ENCODE peak calls at places on chromosomes 7 and 10, in ten cellular contexts. One of them, this sample, is unnamed. For H3K4me1, the result is how much of the 10 kb centered on the place peaks cover.

GRCh38 chr7:74372060-74372408 is 81.7 kb upstream of the GTF2IRD1 start:
- DNase-seq in breast epithelium: no peak
- DNase-seq in hepatocyte: no peak
- DNase-seq in right atrium auricular region: no peak
- DNase-seq in mammary epithelial cell: no peak
- DNase-seq in lower lobe of right lung: no peak
- DNase-seq in spleen: no peak
- DNase-seq in neural progenitor cell: no peak
- DNase-seq in HCT116: no peak
- DNase-seq in psoas muscle: no peak
- DNase-seq in this sample: no peak

GRCh38 chr10:98388086-98388655 is 26.8 kb downstream of the PYROXD2 start:
- DNase-seq in breast epithelium: no peak
- DNase-seq in hepatocyte: no peak
- DNase-seq in right atrium auricular region: no peak
- DNase-seq in mammary epithelial cell: no peak
- DNase-seq in lower lobe of right lung: no peak
- DNase-seq in spleen: no peak
- DNase-seq in neural progenitor cell: peak
- DNase-seq in HCT116: no peak
- DNase-seq in psoas muscle: no peak
- DNase-seq in this sample: no peak

GRCh38 chr7:151257990-151258389 is 9.5 kb upstream of the SMARCD3 start:
- DNase-seq in breast epithelium: no peak
- DNase-seq in hepatocyte: no peak
- DNase-seq in right atrium auricular region: no peak
- DNase-seq in mammary epithelial cell: no peak
- DNase-seq in lower lobe of right lung: no peak
- DNase-seq in spleen: no peak
- DNase-seq in neural progenitor cell: no peak
- DNase-seq in HCT116: no peak
- DNase-seq in psoas muscle: no peak
- DNase-seq in this sample: no peak

GRCh38 chr10:48778193-48778857 is 93.7 kb downstream of the WDFY4 start:
- DNase-seq in breast epithelium: no peak
- DNase-seq in hepatocyte: no peak
- DNase-seq in right atrium auricular region: peak
- DNase-seq in mammary epithelial cell: no peak
- DNase-seq in lower lobe of right lung: no peak
- DNase-seq in spleen: no peak
- DNase-seq in neural progenitor cell: no peak
- DNase-seq in HCT116: no peak
- DNase-seq in psoas muscle: no peak
- DNase-seq in this sample: no peak

GRCh38 chr7:99112097-99112496 is 31.8 kb downstream of the SMURF1 start:
- DNase-seq in breast epithelium: no peak
- DNase-seq in hepatocyte: no peak
- DNase-seq in right atrium auricular region: no peak
- DNase-seq in mammary epithelial cell: no peak
- DNase-seq in lower lobe of right lung: no peak
- DNase-seq in spleen: no peak
- DNase-seq in neural progenitor cell: no peak
- DNase-seq in HCT116: no peak
- DNase-seq in psoas muscle: no peak
- DNase-seq in this sample: no peak

GRCh38 chr10:74983383-74983782 is 128.1 kb upstream of the SAMD8 start:
- DNase-seq in breast epithelium: no peak
- DNase-seq in hepatocyte: no peak
- DNase-seq in right atrium auricular region: no peak
- DNase-seq in mammary epithelial cell: no peak
- DNase-seq in lower lobe of right lung: no peak
- DNase-seq in spleen: no peak
- DNase-seq in neural progenitor cell: no peak
- DNase-seq in HCT116: no peak
- DNase-seq in psoas muscle: no peak
- DNase-seq in this sample: no peak

GRCh38 chr7:127850195-127850594 is 181.0 kb downstream of the LRRC4 start:
- DNase-seq in breast epithelium: no peak
- DNase-seq in hepatocyte: no peak
- DNase-seq in right atrium auricular region: no peak
- DNase-seq in mammary epithelial cell: no peak
- DNase-seq in lower lobe of right lung: no peak
- DNase-seq in spleen: no peak
- DNase-seq in neural progenitor cell: no peak
- DNase-seq in HCT116: no peak
- DNase-seq in psoas muscle: no peak
- DNase-seq in this sample: no peak

GRCh38 chr10:7405637-7406036 is 5.2 kb downstream of the SFMBT2 start:
- DNase-seq in breast epithelium: no peak
- DNase-seq in hepatocyte: no peak
- DNase-seq in right atrium auricular region: no peak
- DNase-seq in mammary epithelial cell: no peak
- DNase-seq in lower lobe of right lung: no peak
- DNase-seq in spleen: no peak
- DNase-seq in neural progenitor cell: no peak
- DNase-seq in HCT116: no peak
- DNase-seq in psoas muscle: no peak
- DNase-seq in this sample: no peak

GRCh38 chr10:47403401-47404318 is 19.6 kb upstream of the ZNF488 start:
- DNase-seq in breast epithelium: no peak
- DNase-seq in hepatocyte: no peak
- DNase-seq in right atrium auricular region: peak
- DNase-seq in mammary epithelial cell: no peak
- DNase-seq in lower lobe of right lung: no peak
- DNase-seq in spleen: peak
- DNase-seq in neural progenitor cell: no peak
- DNase-seq in HCT116: no peak
- DNase-seq in psoas muscle: no peak
- DNase-seq in this sample: no peak
- TF ChIP-seq CTCF in breast epithelium: no peak
- TF ChIP-seq CTCF in hepatocyte: no peak
- TF ChIP-seq CTCF in right atrium auricular region: no peak
- TF ChIP-seq CTCF in mammary epithelial cell: no peak
- TF ChIP-seq CTCF in lower lobe of right lung: no peak
- TF ChIP-seq CTCF in spleen: no peak
- TF ChIP-seq CTCF in neural progenitor cell: no peak
- TF ChIP-seq CTCF in HCT116: peak
- TF ChIP-seq CTCF in psoas muscle: no peak
- TF ChIP-seq CTCF in this sample: peak

GRCh38 chr7:76225951-76226350 is 24.3 kb downstream of the SRRM3 start:
- DNase-seq in breast epithelium: no peak
- DNase-seq in hepatocyte: no peak
- DNase-seq in right atrium auricular region: no peak
- DNase-seq in mammary epithelial cell: no peak
- DNase-seq in lower lobe of right lung: no peak
- DNase-seq in spleen: no peak
- DNase-seq in neural progenitor cell: no peak
- DNase-seq in HCT116: no peak
- DNase-seq in psoas muscle: no peak
- DNase-seq in this sample: no peak
- H3K4me1 ChIP-seq in breast epithelium: under half
- H3K4me1 ChIP-seq in hepatocyte: under half
- H3K4me1 ChIP-seq in right atrium auricular region: under half
- H3K4me1 ChIP-seq in mammary epithelial cell: under half
- H3K4me1 ChIP-seq in lower lobe of right lung: under half
- H3K4me1 ChIP-seq in spleen: under half
- H3K4me1 ChIP-seq in neural progenitor cell: under half
- H3K4me1 ChIP-seq in HCT116: under half
- H3K4me1 ChIP-seq in psoas muscle: under half
- H3K4me1 ChIP-seq in this sample: under half

GRCh38 chr7:132603241-132603789 is 27.0 kb upstream of the PLXNA4 start:
- DNase-seq in breast epithelium: no peak
- DNase-seq in hepatocyte: no peak
- DNase-seq in right atrium auricular region: no peak
- DNase-seq in mammary epithelial cell: no peak
- DNase-seq in lower lobe of right lung: no peak
- DNase-seq in spleen: no peak
- DNase-seq in neural progenitor cell: peak
- DNase-seq in HCT116: no peak
- DNase-seq in psoas muscle: no peak
- DNase-seq in this sample: no peak
- TF ChIP-seq CTCF in breast epithelium: no peak
- TF ChIP-seq CTCF in hepatocyte: no peak
- TF ChIP-seq CTCF in right atrium auricular region: no peak
- TF ChIP-seq CTCF in mammary epithelial cell: no peak
- TF ChIP-seq CTCF in lower lobe of right lung: no peak
- TF ChIP-seq CTCF in spleen: no peak
- TF ChIP-seq CTCF in neural progenitor cell: no peak
- TF ChIP-seq CTCF in HCT116: peak
- TF ChIP-seq CTCF in psoas muscle: no peak
- TF ChIP-seq CTCF in this sample: no peak

GRCh38 chr7:135602304-135602703 is 44.6 kb downstream of the NUP205 start:
- DNase-seq in breast epithelium: no peak
- DNase-seq in hepatocyte: no peak
- DNase-seq in right atrium auricular region: no peak
- DNase-seq in mammary epithelial cell: peak
- DNase-seq in lower lobe of right lung: no peak
- DNase-seq in spleen: no peak
- DNase-seq in neural progenitor cell: no peak
- DNase-seq in HCT116: no peak
- DNase-seq in psoas muscle: no peak
- DNase-seq in this sample: no peak

GRCh38 chr7:135599471-135599870 is 41.8 kb downstream of the NUP205 start:
- DNase-seq in breast epithelium: no peak
- DNase-seq in hepatocyte: no peak
- DNase-seq in right atrium auricular region: no peak
- DNase-seq in mammary epithelial cell: no peak
- DNase-seq in lower lobe of right lung: no peak
- DNase-seq in spleen: no peak
- DNase-seq in neural progenitor cell: no peak
- DNase-seq in HCT116: no peak
- DNase-seq in psoas muscle: no peak
- DNase-seq in this sample: no peak

GRCh38 chr7:135597926-135598305 is 40.2 kb downstream of the NUP205 start:
- DNase-seq in breast epithelium: no peak
- DNase-seq in hepatocyte: no peak
- DNase-seq in right atrium auricular region: no peak
- DNase-seq in mammary epithelial cell: no peak
- DNase-seq in lower lobe of right lung: no peak
- DNase-seq in spleen: no peak
- DNase-seq in neural progenitor cell: no peak
- DNase-seq in HCT116: no peak
- DNase-seq in psoas muscle: no peak
- DNase-seq in this sample: no peak

GRCh38 chr7:135597181-135597925 is 39.6 kb downstream of the NUP205 start:
- DNase-seq in breast epithelium: no peak
- DNase-seq in hepatocyte: no peak
- DNase-seq in right atrium auricular region: no peak
- DNase-seq in mammary epithelial cell: no peak
- DNase-seq in lower lobe of right lung: no peak
- DNase-seq in spleen: no peak
- DNase-seq in neural progenitor cell: no peak
- DNase-seq in HCT116: no peak
- DNase-seq in psoas muscle: no peak
- DNase-seq in this sample: no peak

DNA sequence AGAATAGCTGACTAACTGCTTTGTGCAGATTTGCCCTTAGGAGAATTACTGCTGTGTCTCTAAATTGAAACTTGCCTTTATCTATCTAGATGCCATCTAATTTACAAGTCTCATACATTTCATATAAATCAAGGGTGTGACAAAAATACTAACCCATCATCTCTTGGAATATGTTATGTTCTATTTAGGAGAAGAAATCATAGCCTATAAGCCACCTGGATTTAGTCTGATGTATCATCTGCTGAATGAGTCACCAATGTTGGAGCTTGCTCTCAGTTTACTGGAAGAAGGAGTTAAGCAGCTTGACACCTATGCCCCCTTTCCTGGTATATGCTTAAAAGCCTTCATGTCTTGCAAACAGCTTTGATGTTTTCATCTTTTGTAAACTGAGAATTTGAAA is 43.5 kb downstream of the NUP205 start:
- DNase-seq in breast epithelium: no peak
- DNase-seq in hepatocyte: peak
- DNase-seq in right atrium auricular region: no peak
- DNase-seq in mammary epithelial cell: peak
- DNase-seq in lower lobe of right lung: no peak
- DNase-seq in spleen: no peak
- DNase-seq in neural progenitor cell: no peak
- DNase-seq in HCT116: no peak
- DNase-seq in psoas muscle: no peak
- DNase-seq in this sample: no peak
- H3K4me1 ChIP-seq in breast epithelium: under half
- H3K4me1 ChIP-seq in hepatocyte: under half
- H3K4me1 ChIP-seq in right atrium auricular region: under half
- H3K4me1 ChIP-seq in mammary epithelial cell: under half
- H3K4me1 ChIP-seq in lower lobe of right lung: under half
- H3K4me1 ChIP-seq in spleen: under half
- H3K4me1 ChIP-seq in neural progenitor cell: under half
- H3K4me1 ChIP-seq in HCT116: under half
- H3K4me1 ChIP-seq in psoas muscle: under half
- H3K4me1 ChIP-seq in this sample: under half

DNA sequence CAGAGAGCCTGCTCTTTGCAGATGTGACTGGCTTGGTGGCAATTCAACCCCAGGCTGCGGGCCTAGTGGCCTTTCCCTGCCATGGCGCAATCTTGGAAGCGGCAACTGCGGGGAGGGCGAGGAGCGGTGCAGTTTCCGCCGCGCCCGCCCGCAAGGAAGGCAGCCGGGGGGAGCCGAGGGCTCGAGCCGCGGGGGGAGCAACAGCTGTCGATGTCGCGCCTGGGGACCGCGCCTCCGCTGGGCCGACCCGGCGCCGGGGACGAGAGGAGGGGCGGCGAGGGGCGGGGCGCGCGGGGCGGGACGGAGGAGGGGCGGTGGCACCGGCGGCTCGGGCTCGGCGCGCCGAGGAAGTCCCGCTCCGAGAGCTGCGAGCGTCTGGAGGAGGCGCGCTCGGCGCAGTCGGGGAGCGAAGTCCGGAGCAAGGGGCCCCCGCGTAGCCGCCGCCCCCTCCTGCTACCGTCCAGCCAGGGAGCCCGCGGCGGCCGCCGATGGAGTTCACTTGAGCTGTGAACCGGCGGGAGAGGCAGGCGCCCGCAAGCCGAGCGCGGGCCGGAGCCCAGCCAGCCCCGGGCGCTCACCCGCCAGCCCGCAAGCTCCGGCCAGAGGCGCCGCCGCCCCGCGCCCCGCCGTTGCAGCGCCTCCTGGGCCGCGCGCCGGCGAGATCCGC is 438.1 kb upstream of the GALNT17 start:
- DNase-seq in breast epithelium: peak
- DNase-seq in hepatocyte: peak
- DNase-seq in right atrium auricular region: peak
- DNase-seq in mammary epithelial cell: peak
- DNase-seq in lower lobe of right lung: peak
- DNase-seq in spleen: peak
- DNase-seq in neural progenitor cell: peak
- DNase-seq in HCT116: no peak
- DNase-seq in psoas muscle: peak
- DNase-seq in this sample: no peak
- TF ChIP-seq CTCF in breast epithelium: peak
- TF ChIP-seq CTCF in hepatocyte: peak
- TF ChIP-seq CTCF in right atrium auricular region: no peak
- TF ChIP-seq CTCF in mammary epithelial cell: no peak
- TF ChIP-seq CTCF in lower lobe of right lung: peak
- TF ChIP-seq CTCF in spleen: no peak
- TF ChIP-seq CTCF in neural progenitor cell: peak
- TF ChIP-seq CTCF in HCT116: no peak
- TF ChIP-seq CTCF in psoas muscle: peak
- TF ChIP-seq CTCF in this sample: peak

This sample was measured in Panc1.